ENCODE peak calls at places on chromosomes 4 and X, in eight cellular contexts. J is AG10803; X is posterior cingulate gyrus; O is activated T-helper 2 cell treated with anti-CD3 and anti-CD28 coated beads, Interferon-gamma antibody, Interleukin-2, Interleukin-4, amounts not matched to agents 10 μg/mL and 5 μg/mL and 100 μg/mL, durations not matched to agents 14 hours and 24 hours and 36 hours; C is lower leg skin; M is T-helper 2 cell; N is HL-60; F is adipocyte. I is an unnamed sample.

GRCh38 chr4:156784970-156785369 is 186.6 kb downstream of the PDGFC start:
- DNase-seq in X (no peak), C (no peak), J (no peak), O (no peak), N (no peak), F (no peak), M (no peak), I (no peak)

GRCh38 chrX:101462892-101463291 is 22.4 kb upstream of the ARMCX4 start:
- DNase-seq in M (no peak), O (no peak), X (no peak), F (peak), N (no peak), J (peak), C (no peak), I (no peak)

GRCh38 chrX:85963736-85964135 is 83.6 kb downstream of the CHM start:
- DNase-seq in O (no peak), N (no peak), F (peak), M (no peak), C (no peak), X (no peak), J (peak), I (no peak)

GRCh38 chr4:63717384-63717783 is 691.9 kb downstream of the TECRL start:
- DNase-seq in F (no peak), C (no peak), O (no peak), M (no peak), X (no peak), J (no peak), N (no peak), I (no peak)

GRCh38 chr4:139297001-139297410 is 4.3 kb upstream of the NAA15 start:
- DNase-seq in O (no peak), J (peak), F (no peak), C (no peak), X (no peak), M (no peak), N (peak), I (no peak)

GRCh38 chr4:152255437-152255836 is 280.5 kb downstream of the FBXW7 start:
- DNase-seq in N (no peak), J (peak), X (no peak), C (no peak), O (peak), M (no peak), F (no peak), I (no peak)

GRCh38 chr4:675036-675804 is 878 bp downstream of the MYL5 start:
- DNase-seq in C (no peak), O (no peak), X (no peak), J (peak), N (no peak), M (no peak), F (no peak), I (no peak)

GRCh38 chrX:20046270-20046669 is 55.4 kb upstream of the BCLAF3 start:
- DNase-seq in X (no peak), C (no peak), F (no peak), N (no peak), O (no peak), M (no peak), J (no peak), I (no peak)

GRCh38 chrX:68443155-68443868 is 10.0 kb upstream of the OPHN1 start:
- DNase-seq in O (peak), M (no peak), F (peak), J (peak), N (no peak), C (no peak), X (no peak), I (peak)

GRCh38 chr4:138050601-138051000 is 191.5 kb downstream of the SLC7A11 start:
- DNase-seq in X (no peak), O (no peak), N (no peak), F (no peak), C (no peak), M (no peak), J (no peak), I (no peak)